ENCODE peak calls at places on chromosome 11, in five cellular contexts. One of them, this sample, is unnamed.

GRCh38 chr11:125626381-125626950 is 1.5 kb downstream of the CHEK1 start:
- DNase-seq in chondrocyte: no peak
- DNase-seq in M059J: no peak
- DNase-seq in myocyte: peak
- DNase-seq in Daoy: no peak
- DNase-seq in this sample: no peak

GRCh38 chr11:3231851-3232744 is at the start of gene MRGPRE:
- DNase-seq in M059J: no peak
- DNase-seq in myocyte: peak
- DNase-seq in chondrocyte: no peak
- DNase-seq in Daoy: no peak
- DNase-seq in this sample: no peak

GRCh38 chr11:45810431-45811108 is 5.6 kb downstream of the SLC35C1 start:
- DNase-seq in Daoy: no peak
- DNase-seq in chondrocyte: no peak
- DNase-seq in M059J: no peak
- DNase-seq in myocyte: no peak
- DNase-seq in this sample: no peak

GRCh38 chr11:76512851-76513653 is 68.2 kb downstream of the EMSY start:
- DNase-seq in M059J: peak
- DNase-seq in Daoy: peak
- DNase-seq in myocyte: peak
- DNase-seq in chondrocyte: no peak
- DNase-seq in this sample: no peak

GRCh38 chr11:72578541-72578940 is 95.7 kb downstream of the PDE2A start:
- DNase-seq in M059J: no peak
- DNase-seq in chondrocyte: peak
- DNase-seq in myocyte: no peak
- DNase-seq in Daoy: no peak
- DNase-seq in this sample: no peak

GRCh38 chr11:93329936-93330445 is 551 bp upstream of the DEUP1 start:
- DNase-seq in Daoy: no peak
- DNase-seq in M059J: no peak
- DNase-seq in chondrocyte: no peak
- DNase-seq in myocyte: no peak
- DNase-seq in this sample: no peak

GRCh38 chr11:80365315-80365714 is 924.5 kb upstream of the TENM4 start:
- DNase-seq in chondrocyte: no peak
- DNase-seq in Daoy: no peak
- DNase-seq in myocyte: no peak
- DNase-seq in M059J: peak
- DNase-seq in this sample: no peak

GRCh38 chr11:134120143-134120850 is 51.4 kb downstream of the JAM3 start:
- DNase-seq in Daoy: peak
- DNase-seq in M059J: peak
- DNase-seq in myocyte: peak
- DNase-seq in chondrocyte: no peak
- DNase-seq in this sample: peak

GRCh38 chr11:39541945-39542351 is 1917.5 kb downstream of the LRRC4C start:
- DNase-seq in myocyte: no peak
- DNase-seq in chondrocyte: no peak
- DNase-seq in M059J: peak
- DNase-seq in Daoy: no peak
- DNase-seq in this sample: no peak

GRCh38 chr11:28400236-28401100 is 292.3 kb downstream of the METTL15 start:
- DNase-seq in M059J: peak
- DNase-seq in myocyte: peak
- DNase-seq in chondrocyte: no peak
- DNase-seq in Daoy: peak
- DNase-seq in this sample: no peak

GRCh38 chr11:111819161-111820058 is 52.0 kb downstream of the ALG9 start:
- DNase-seq in M059J: peak
- DNase-seq in myocyte: peak
- DNase-seq in Daoy: no peak
- DNase-seq in chondrocyte: no peak
- DNase-seq in this sample: no peak

GRCh38 chr11:67544591-67545242 is 21.5 kb upstream of the CABP2 start:
- DNase-seq in chondrocyte: no peak
- DNase-seq in M059J: no peak
- DNase-seq in myocyte: no peak
- DNase-seq in Daoy: no peak
- DNase-seq in this sample: peak

GRCh38 chr11:34270711-34271110 is 87.1 kb downstream of the ABTB2 start:
- DNase-seq in M059J: no peak
- DNase-seq in myocyte: no peak
- DNase-seq in chondrocyte: no peak
- DNase-seq in Daoy: no peak
- DNase-seq in this sample: no peak

GRCh38 chr11:9895016-9895415 is 231.1 kb downstream of the SWAP70 start:
- DNase-seq in Daoy: peak
- DNase-seq in M059J: peak
- DNase-seq in chondrocyte: no peak
- DNase-seq in myocyte: peak
- DNase-seq in this sample: peak

GRCh38 chr11:25910090-25910489 is 421.8 kb upstream of the ANO3 start:
- DNase-seq in Daoy: no peak
- DNase-seq in chondrocyte: no peak
- DNase-seq in M059J: no peak
- DNase-seq in myocyte: no peak
- DNase-seq in this sample: no peak

GRCh38 chr11:8223513-8223899 is 40.2 kb downstream of the LMO1 start:
- DNase-seq in M059J: no peak
- DNase-seq in chondrocyte: peak
- DNase-seq in Daoy: no peak
- DNase-seq in myocyte: no peak
- DNase-seq in this sample: no peak

GRCh38 chr11:17075506-17075905 is 2.0 kb downstream of the RPS13 start:
- DNase-seq in myocyte: no peak
- DNase-seq in chondrocyte: no peak
- DNase-seq in M059J: no peak
- DNase-seq in Daoy: no peak
- DNase-seq in this sample: no peak

GRCh38 chr11:102202972-102203371 is 92.7 kb downstream of the YAP1 start:
- DNase-seq in myocyte: no peak
- DNase-seq in chondrocyte: no peak
- DNase-seq in Daoy: no peak
- DNase-seq in M059J: no peak
- DNase-seq in this sample: no peak

GRCh38 chr11:72113170-72113808 is 794 bp upstream of the ANAPC15 start:
- DNase-seq in chondrocyte: no peak
- DNase-seq in Daoy: peak
- DNase-seq in myocyte: peak
- DNase-seq in M059J: peak
- DNase-seq in this sample: peak

GRCh38 chr11:96267490-96268010 is 75.4 kb downstream of the MAML2 start:
- DNase-seq in myocyte: peak
- DNase-seq in Daoy: no peak
- DNase-seq in chondrocyte: no peak
- DNase-seq in M059J: no peak
- DNase-seq in this sample: no peak

GRCh38 chr11:102168483-102168882 is 58.2 kb downstream of the YAP1 start:
- DNase-seq in M059J: peak
- DNase-seq in myocyte: no peak
- DNase-seq in Daoy: no peak
- DNase-seq in chondrocyte: no peak
- DNase-seq in this sample: no peak

GRCh38 chr11:73507086-73507485 is 90.8 kb downstream of the FAM168A start:
- DNase-seq in chondrocyte: no peak
- DNase-seq in M059J: peak
- DNase-seq in Daoy: no peak
- DNase-seq in myocyte: no peak
- DNase-seq in this sample: peak

GRCh38 chr11:1532606-1533341 is 39.3 kb downstream of the DUSP8 start:
- DNase-seq in Daoy: peak
- DNase-seq in myocyte: peak
- DNase-seq in M059J: peak
- DNase-seq in chondrocyte: no peak
- DNase-seq in this sample: no peak

GRCh38 chr11:128720522-128720985 is 26.7 kb downstream of the FLI1 start:
- DNase-seq in Daoy: no peak
- DNase-seq in chondrocyte: no peak
- DNase-seq in M059J: no peak
- DNase-seq in myocyte: no peak
- DNase-seq in this sample: no peak

This sample was measured in A172.